ENCODE peak calls at places on chromosomes 11 and 22, in seven cellular contexts. One of them, this sample, is unnamed.

GRCh38 chr22:43134553-43134952 is 8.6 kb downstream of the MCAT start:
- DNase-seq in esophagus squamous epithelium: no peak
- DNase-seq in GM12878: no peak
- DNase-seq in endothelial cell of umbilical vein: no peak
- DNase-seq in transverse colon: no peak
- DNase-seq in adrenal gland: no peak
- DNase-seq in prostate gland: no peak
- DNase-seq in this sample: no peak

GRCh38 chr11:128291835-128292234 is 295.5 kb downstream of the ETS1 start:
- DNase-seq in adrenal gland: no peak
- DNase-seq in esophagus squamous epithelium: no peak
- DNase-seq in transverse colon: peak; percentile 65
- DNase-seq in endothelial cell of umbilical vein: no peak
- DNase-seq in GM12878: no peak
- DNase-seq in prostate gland: no peak
- DNase-seq in this sample: no peak

GRCh38 chr11:44382648-44383240 is 72.8 kb upstream of the ALX4 start:
- DNase-seq in prostate gland: no peak
- DNase-seq in transverse colon: no peak
- DNase-seq in endothelial cell of umbilical vein: no peak
- DNase-seq in GM12878: no peak
- DNase-seq in adrenal gland: no peak
- DNase-seq in esophagus squamous epithelium: no peak
- DNase-seq in this sample: no peak

GRCh38 chr11:93396356-93396755 is 65.8 kb downstream of the DEUP1 start:
- DNase-seq in endothelial cell of umbilical vein: no peak
- DNase-seq in adrenal gland: no peak
- DNase-seq in esophagus squamous epithelium: no peak
- DNase-seq in GM12878: no peak
- DNase-seq in prostate gland: no peak
- DNase-seq in transverse colon: no peak
- DNase-seq in this sample: no peak

GRCh38 chr11:100875521-100875869 is 188.4 kb downstream of the ARHGAP42 start:
- DNase-seq in GM12878: no peak
- DNase-seq in esophagus squamous epithelium: no peak
- DNase-seq in prostate gland: no peak
- DNase-seq in adrenal gland: no peak
- DNase-seq in transverse colon: no peak
- DNase-seq in endothelial cell of umbilical vein: no peak
- DNase-seq in this sample: no peak

GRCh38 chr11:10201343-10201742 is 92.7 kb downstream of the SBF2 start:
- DNase-seq in GM12878: no peak
- DNase-seq in transverse colon: no peak
- DNase-seq in adrenal gland: no peak
- DNase-seq in esophagus squamous epithelium: no peak
- DNase-seq in prostate gland: no peak
- DNase-seq in endothelial cell of umbilical vein: no peak
- DNase-seq in this sample: no peak

GRCh38 chr11:111063711-111064110 is 181.8 kb upstream of the POU2AF2 start:
- DNase-seq in prostate gland: no peak
- DNase-seq in adrenal gland: no peak
- DNase-seq in esophagus squamous epithelium: no peak
- DNase-seq in endothelial cell of umbilical vein: no peak
- DNase-seq in GM12878: no peak
- DNase-seq in transverse colon: no peak
- DNase-seq in this sample: no peak

GRCh38 chr11:125514336-125515101 is 18.5 kb upstream of the FEZ1 start:
- DNase-seq in endothelial cell of umbilical vein: no peak
- DNase-seq in transverse colon: peak; percentile 41
- DNase-seq in prostate gland: no peak
- DNase-seq in GM12878: peak; percentile 92
- DNase-seq in adrenal gland: no peak
- DNase-seq in esophagus squamous epithelium: no peak
- DNase-seq in this sample: no peak

GRCh38 chr11:117072517-117073218 is 25.6 kb downstream of the SIK3 start:
- DNase-seq in transverse colon: no peak
- DNase-seq in GM12878: peak; percentile 45
- DNase-seq in prostate gland: no peak
- DNase-seq in endothelial cell of umbilical vein: peak; percentile 90
- DNase-seq in adrenal gland: peak; percentile 43
- DNase-seq in esophagus squamous epithelium: no peak
- DNase-seq in this sample: no peak

GRCh38 chr22:22576244-22576988 is 17.4 kb upstream of the PRAME start:
- DNase-seq in esophagus squamous epithelium: no peak
- DNase-seq in endothelial cell of umbilical vein: peak; percentile 31
- DNase-seq in transverse colon: peak; percentile 45
- DNase-seq in GM12878: no peak
- DNase-seq in prostate gland: no peak
- DNase-seq in adrenal gland: peak; percentile 60
- DNase-seq in this sample: peak; percentile 39

GRCh38 chr11:100920571-100920970 is 209.0 kb downstream of the PGR start:
- DNase-seq in transverse colon: no peak
- DNase-seq in prostate gland: no peak
- DNase-seq in esophagus squamous epithelium: no peak
- DNase-seq in endothelial cell of umbilical vein: no peak
- DNase-seq in adrenal gland: no peak
- DNase-seq in GM12878: no peak
- DNase-seq in this sample: no peak

GRCh38 chr11:32081129-32081641 is 9.7 kb upstream of the RCN1 start:
- DNase-seq in esophagus squamous epithelium: no peak
- DNase-seq in prostate gland: no peak
- DNase-seq in adrenal gland: no peak
- DNase-seq in GM12878: no peak
- DNase-seq in endothelial cell of umbilical vein: no peak
- DNase-seq in transverse colon: no peak
- DNase-seq in this sample: no peak

GRCh38 chr11:91872216-91872615 is 352.4 kb upstream of the FAT3 start:
- DNase-seq in prostate gland: no peak
- DNase-seq in transverse colon: no peak
- DNase-seq in esophagus squamous epithelium: no peak
- DNase-seq in GM12878: no peak
- DNase-seq in endothelial cell of umbilical vein: no peak
- DNase-seq in adrenal gland: no peak
- DNase-seq in this sample: no peak

GRCh38 chr22:50627914-50628542 is at the start of gene ARSA:
- DNase-seq in transverse colon: peak; percentile 86
- DNase-seq in GM12878: peak; percentile 11
- DNase-seq in adrenal gland: peak; percentile 84
- DNase-seq in endothelial cell of umbilical vein: peak; percentile 77
- DNase-seq in esophagus squamous epithelium: no peak
- DNase-seq in prostate gland: peak; percentile 81
- DNase-seq in this sample: no peak

GRCh38 chr11:98566978-98567377 is 453.8 kb upstream of the CNTN5 start:
- DNase-seq in esophagus squamous epithelium: no peak
- DNase-seq in adrenal gland: no peak
- DNase-seq in prostate gland: no peak
- DNase-seq in endothelial cell of umbilical vein: no peak
- DNase-seq in GM12878: no peak
- DNase-seq in transverse colon: no peak
- DNase-seq in this sample: no peak

GRCh38 chr11:504994-505344 is 2.1 kb downstream of the RNH1 start:
- DNase-seq in esophagus squamous epithelium: no peak
- DNase-seq in transverse colon: no peak
- DNase-seq in endothelial cell of umbilical vein: no peak
- DNase-seq in adrenal gland: no peak
- DNase-seq in prostate gland: no peak
- DNase-seq in GM12878: no peak
- DNase-seq in this sample: no peak

GRCh38 chr11:508956-509355 is 1.9 kb upstream of the RNH1 start:
- DNase-seq in endothelial cell of umbilical vein: no peak
- DNase-seq in esophagus squamous epithelium: no peak
- DNase-seq in adrenal gland: peak; percentile 22
- DNase-seq in GM12878: no peak
- DNase-seq in prostate gland: no peak
- DNase-seq in transverse colon: no peak
- DNase-seq in this sample: no peak

GRCh38 chr11:506238-506949 is 648 bp downstream of the RNH1 start:
- DNase-seq in esophagus squamous epithelium: peak; percentile 80
- DNase-seq in adrenal gland: peak; percentile 99
- DNase-seq in transverse colon: peak; percentile 98
- DNase-seq in endothelial cell of umbilical vein: peak; percentile 98
- DNase-seq in prostate gland: peak; percentile 95
- DNase-seq in GM12878: peak; percentile 83
- DNase-seq in this sample: peak; percentile 99

GRCh38 chr11:507727-508515 is 879 bp upstream of the RNH1 start:
- DNase-seq in transverse colon: no peak
- DNase-seq in endothelial cell of umbilical vein: no peak
- DNase-seq in GM12878: no peak
- DNase-seq in prostate gland: no peak
- DNase-seq in esophagus squamous epithelium: no peak
- DNase-seq in adrenal gland: peak; percentile 28
- DNase-seq in this sample: no peak

DNA sequence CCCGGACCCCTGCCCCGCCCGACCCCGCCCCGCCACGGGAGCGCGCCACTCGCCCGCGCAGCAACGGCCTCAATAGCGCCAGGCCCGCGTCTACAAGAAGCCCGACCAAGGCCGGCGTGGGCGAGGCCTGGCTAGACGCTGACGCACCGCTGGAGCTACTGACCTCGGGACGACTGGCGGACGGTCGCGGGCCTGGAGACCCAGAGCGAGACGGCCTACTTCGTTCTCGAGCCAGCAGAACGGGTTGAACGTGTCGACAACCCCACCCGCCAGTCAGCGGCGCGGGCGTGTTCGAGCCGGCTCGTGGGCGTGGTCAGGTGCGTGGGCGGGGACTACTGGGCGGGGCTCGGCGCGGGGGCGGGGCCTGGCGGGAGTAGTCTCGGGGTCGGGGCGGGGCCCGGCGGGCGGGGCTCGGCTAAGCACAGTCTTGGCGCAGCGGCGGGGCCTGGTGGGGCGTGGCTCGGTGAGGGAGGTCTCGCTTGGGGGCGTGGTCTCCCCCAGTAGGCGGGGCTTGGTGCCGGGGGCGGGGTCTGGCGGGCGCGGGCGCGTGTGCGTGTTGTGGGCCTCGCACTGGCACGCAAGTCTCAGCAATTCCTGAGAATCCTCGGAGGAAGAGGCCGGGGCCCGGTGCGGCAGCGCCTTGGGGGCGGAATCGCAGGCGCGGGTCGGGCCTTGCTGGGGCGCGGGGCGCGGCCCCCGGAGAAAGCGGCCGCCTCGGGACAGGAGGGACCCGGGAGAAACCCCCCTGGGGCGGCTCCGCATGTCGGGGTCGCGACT is at the start of gene RNH1:
- DNase-seq in adrenal gland: peak; percentile 99
- DNase-seq in esophagus squamous epithelium: peak; percentile 86
- DNase-seq in transverse colon: peak; percentile 99
- DNase-seq in GM12878: peak; percentile 58
- DNase-seq in endothelial cell of umbilical vein: peak; percentile 93
- DNase-seq in prostate gland: peak; percentile 99
- DNase-seq in this sample: peak; percentile 94
- TF ChIP-seq POLR2A in adrenal gland: no peak
- TF ChIP-seq POLR2A in esophagus squamous epithelium: no peak
- TF ChIP-seq POLR2A in transverse colon: peak; percentile 68
- TF ChIP-seq POLR2A in GM12878: peak; percentile 85
- TF ChIP-seq POLR2A in endothelial cell of umbilical vein: peak; percentile 77
- TF ChIP-seq POLR2A in prostate gland: peak; percentile 61
- TF ChIP-seq POLR2A in this sample: peak; percentile 86

DNA sequence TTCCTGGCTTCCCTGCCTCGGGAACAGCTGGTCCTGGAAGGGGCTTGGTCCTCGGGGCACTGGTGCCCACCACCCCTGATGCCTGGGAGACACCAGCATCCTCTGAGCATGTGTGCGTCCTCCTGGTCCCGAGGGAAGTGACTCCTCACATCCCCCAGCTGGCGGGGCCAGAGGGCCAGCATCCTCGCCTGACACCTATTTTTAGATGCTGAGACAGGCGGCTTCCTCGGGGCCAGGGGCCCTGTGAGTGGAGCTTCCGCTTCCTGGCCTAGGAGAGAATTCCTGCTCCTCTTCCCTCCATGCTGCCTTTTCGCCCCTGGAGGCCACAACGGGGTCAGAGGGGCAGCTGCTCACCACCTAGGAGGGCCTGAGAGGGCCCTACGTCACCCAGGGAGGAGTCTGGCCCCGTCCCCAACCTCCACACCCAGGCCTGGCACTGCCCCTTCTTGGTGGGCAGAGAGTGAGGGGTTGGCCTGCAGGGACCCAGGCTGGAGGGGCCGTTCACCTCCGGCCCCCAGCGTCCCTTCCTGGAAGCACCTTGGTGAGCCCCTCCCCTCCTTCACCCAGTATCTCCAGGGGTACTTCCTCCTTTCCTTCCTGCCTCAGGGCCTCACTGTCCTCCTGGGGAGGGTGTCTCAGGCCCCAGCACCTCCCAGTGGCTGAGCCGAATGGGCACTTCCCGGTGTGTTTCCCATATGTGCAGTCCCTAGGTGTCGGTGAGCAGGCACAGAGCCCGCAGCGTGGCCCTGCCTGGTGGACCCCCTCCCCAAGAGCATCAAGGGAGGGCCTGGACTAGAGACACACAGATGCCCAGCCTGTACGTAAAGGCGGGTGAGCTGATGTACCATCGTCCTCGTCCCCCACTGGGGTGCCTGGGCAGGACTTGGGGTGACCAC is 6.1 kb downstream of the CD81 start:
- DNase-seq in adrenal gland: peak; percentile 55
- DNase-seq in endothelial cell of umbilical vein: peak; percentile 51
- DNase-seq in prostate gland: no peak
- DNase-seq in esophagus squamous epithelium: no peak
- DNase-seq in GM12878: no peak
- DNase-seq in transverse colon: peak; percentile 58
- DNase-seq in this sample: no peak
- TF ChIP-seq POLR2A in adrenal gland: no peak
- TF ChIP-seq POLR2A in endothelial cell of umbilical vein: no peak
- TF ChIP-seq POLR2A in prostate gland: no peak
- TF ChIP-seq POLR2A in esophagus squamous epithelium: no peak
- TF ChIP-seq POLR2A in GM12878: no peak
- TF ChIP-seq POLR2A in transverse colon: no peak
- TF ChIP-seq POLR2A in this sample: no peak

GRCh38 chr11:65899356-65900124 is 648 bp downstream of the FOSL1 start:
- DNase-seq in endothelial cell of umbilical vein: peak; percentile 73
- DNase-seq in prostate gland: no peak
- DNase-seq in esophagus squamous epithelium: no peak
- DNase-seq in GM12878: no peak
- DNase-seq in transverse colon: peak; percentile 67
- DNase-seq in adrenal gland: peak; percentile 64
- DNase-seq in this sample: no peak
- TF ChIP-seq POLR2A in endothelial cell of umbilical vein: peak; percentile 65
- TF ChIP-seq POLR2A in prostate gland: peak; percentile 40
- TF ChIP-seq POLR2A in esophagus squamous epithelium: no peak
- TF ChIP-seq POLR2A in GM12878: no peak
- TF ChIP-seq POLR2A in transverse colon: no peak
- TF ChIP-seq POLR2A in adrenal gland: no peak
- TF ChIP-seq POLR2A in this sample: no peak

DNA sequence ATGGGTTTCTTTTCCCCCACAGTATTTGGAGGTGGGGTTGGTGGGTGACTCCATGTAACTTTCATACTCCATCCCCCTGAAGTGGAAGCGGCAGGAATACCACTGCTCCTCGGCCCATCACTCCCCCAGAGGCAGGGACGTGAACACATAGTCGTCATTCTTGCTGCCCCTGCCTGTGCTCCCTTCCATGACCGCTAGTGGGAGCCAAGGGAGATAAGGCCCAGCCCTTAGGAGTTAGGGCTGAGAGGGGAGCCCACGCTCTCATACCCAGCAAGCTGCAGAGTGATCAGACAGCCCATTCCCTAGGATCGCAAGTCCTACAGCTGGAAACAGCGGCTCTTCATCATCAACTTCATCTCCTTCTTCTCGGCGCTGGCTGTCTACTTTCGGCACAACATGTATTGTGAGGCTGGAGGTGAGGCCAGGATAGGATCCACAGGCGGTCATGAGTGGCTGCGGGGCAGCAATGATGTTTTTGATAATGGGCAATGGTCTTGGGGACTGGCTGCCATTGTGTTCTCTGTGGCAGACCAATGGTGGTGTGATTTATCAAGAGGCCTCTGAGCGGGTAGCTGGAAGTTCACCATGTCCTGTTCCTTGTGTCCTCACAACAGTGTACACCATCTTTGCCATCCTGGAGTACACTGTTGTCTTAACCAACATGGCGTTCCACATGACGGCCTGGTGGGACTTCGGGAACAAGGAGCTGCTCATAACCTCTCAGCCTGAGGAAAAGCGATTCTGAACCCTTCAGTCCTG is 15.9 kb downstream of the RHOG start:
- DNase-seq in prostate gland: no peak
- DNase-seq in transverse colon: peak; percentile 74
- DNase-seq in esophagus squamous epithelium: no peak
- DNase-seq in adrenal gland: no peak
- DNase-seq in GM12878: no peak
- DNase-seq in endothelial cell of umbilical vein: peak; percentile 44
- DNase-seq in this sample: peak; percentile 61
- TF ChIP-seq POLR2A in prostate gland: no peak
- TF ChIP-seq POLR2A in transverse colon: no peak
- TF ChIP-seq POLR2A in esophagus squamous epithelium: no peak
- TF ChIP-seq POLR2A in adrenal gland: no peak
- TF ChIP-seq POLR2A in GM12878: peak; percentile 12
- TF ChIP-seq POLR2A in endothelial cell of umbilical vein: no peak
- TF ChIP-seq POLR2A in this sample: no peak

This sample was measured in H54.